ENCODE peak calls at places on chromosome 2, in four cellular contexts. One of them, this sample, is unnamed.

GRCh38 chr2:224691563-224691962 is 24.6 kb downstream of the CCDC195 start:
- DNase-seq in Peyer's patch: no peak
- DNase-seq in AG04449: no peak
- DNase-seq in K562: no peak
- DNase-seq in this sample: no peak

GRCh38 chr2:225980372-225980771 is 580.9 kb downstream of the NYAP2 start:
- DNase-seq in Peyer's patch: no peak
- DNase-seq in AG04449: no peak
- DNase-seq in K562: no peak
- DNase-seq in this sample: no peak

GRCh38 chr2:177733-178132 is 86.1 kb downstream of the SH3YL1 start:
- DNase-seq in Peyer's patch: no peak
- DNase-seq in AG04449: no peak
- DNase-seq in K562: no peak
- DNase-seq in this sample: no peak

GRCh38 chr2:7572460-7572859 is 655.2 kb downstream of the RNF144A start:
- DNase-seq in Peyer's patch: peak; percentile 46
- DNase-seq in AG04449: no peak
- DNase-seq in K562: no peak
- DNase-seq in this sample: no peak

GRCh38 chr2:75551434-75551833 is 9.3 kb downstream of the EVA1A start:
- DNase-seq in Peyer's patch: no peak
- DNase-seq in AG04449: no peak
- DNase-seq in K562: no peak
- DNase-seq in this sample: no peak

GRCh38 chr2:98487806-98488189 is 43.1 kb downstream of the INPP4A start:
- DNase-seq in Peyer's patch: peak; percentile 71
- DNase-seq in AG04449: no peak
- DNase-seq in K562: peak; percentile 50
- DNase-seq in this sample: peak; percentile 93

GRCh38 chr2:237262838-237263771 is 150.9 kb downstream of the COL6A3 start:
- DNase-seq in Peyer's patch: no peak
- DNase-seq in AG04449: peak; percentile 70
- DNase-seq in K562: no peak
- DNase-seq in this sample: no peak

GRCh38 chr2:191128911-191129304 is 21.9 kb downstream of the STAT4 start:
- DNase-seq in Peyer's patch: no peak
- DNase-seq in AG04449: no peak
- DNase-seq in K562: no peak
- DNase-seq in this sample: no peak

GRCh38 chr2:67923696-67924095 is 139.1 kb downstream of the C1D start:
- DNase-seq in Peyer's patch: no peak
- DNase-seq in AG04449: no peak
- DNase-seq in K562: no peak
- DNase-seq in this sample: no peak

GRCh38 chr2:43459455-43459854 is 136.4 kb downstream of the THADA start:
- DNase-seq in Peyer's patch: no peak
- DNase-seq in AG04449: no peak
- DNase-seq in K562: no peak
- DNase-seq in this sample: peak; percentile 38

GRCh38 chr2:72330673-72331072 is 183.0 kb upstream of the CYP26B1 start:
- DNase-seq in Peyer's patch: no peak
- DNase-seq in AG04449: no peak
- DNase-seq in K562: no peak
- DNase-seq in this sample: no peak

GRCh38 chr2:134372611-134373131 is 118.8 kb downstream of the MGAT5 start:
- DNase-seq in Peyer's patch: no peak
- DNase-seq in AG04449: no peak
- DNase-seq in K562: no peak
- DNase-seq in this sample: no peak

GRCh38 chr2:134290363-134290762 is 36.5 kb downstream of the MGAT5 start:
- DNase-seq in Peyer's patch: no peak
- DNase-seq in AG04449: no peak
- DNase-seq in K562: no peak
- DNase-seq in this sample: peak; percentile 77

GRCh38 chr2:223010641-223011040 is 41.3 kb upstream of the KCNE4 start:
- DNase-seq in Peyer's patch: no peak
- DNase-seq in AG04449: peak; percentile 91
- DNase-seq in K562: no peak
- DNase-seq in this sample: no peak

GRCh38 chr2:65357095-65357958 is 75.1 kb downstream of the SPRED2 start:
- DNase-seq in Peyer's patch: no peak
- DNase-seq in AG04449: no peak
- DNase-seq in K562: no peak
- DNase-seq in this sample: peak; percentile 27

GRCh38 chr2:153595939-153596338 is 117.4 kb upstream of the RPRM start:
- DNase-seq in Peyer's patch: no peak
- DNase-seq in AG04449: no peak
- DNase-seq in K562: no peak
- DNase-seq in this sample: peak; percentile 4

GRCh38 chr2:28751956-28752607 is 452 bp downstream of the PPP1CB start:
- DNase-seq in Peyer's patch: peak; percentile 64
- DNase-seq in AG04449: no peak
- DNase-seq in K562: peak; percentile 58
- DNase-seq in this sample: peak; percentile 43

GRCh38 chr2:240386321-240386720 is 49.1 kb upstream of the GPC1 start:
- DNase-seq in Peyer's patch: no peak
- DNase-seq in AG04449: no peak
- DNase-seq in K562: no peak
- DNase-seq in this sample: no peak

GRCh38 chr2:108323619-108324018 is 34.9 kb downstream of the SULT1C2 start:
- DNase-seq in Peyer's patch: no peak
- DNase-seq in AG04449: no peak
- DNase-seq in K562: no peak
- DNase-seq in this sample: no peak

GRCh38 chr2:160205511-160205910 is 5.4 kb upstream of the ITGB6 start:
- DNase-seq in Peyer's patch: peak; percentile 92
- DNase-seq in AG04449: no peak
- DNase-seq in K562: no peak
- DNase-seq in this sample: no peak

GRCh38 chr2:173793649-173794565 is 171.3 kb downstream of the SP3 start:
- DNase-seq in Peyer's patch: peak; percentile 58
- DNase-seq in AG04449: no peak
- DNase-seq in K562: no peak
- DNase-seq in this sample: no peak

GRCh38 chr2:27347641-27348040 is 8.9 kb downstream of the GTF3C2 start:
- DNase-seq in Peyer's patch: no peak
- DNase-seq in AG04449: no peak
- DNase-seq in K562: no peak
- DNase-seq in this sample: no peak

GRCh38 chr2:177666408-177666807 is 273.8 kb downstream of the AGPS start:
- DNase-seq in Peyer's patch: no peak
- DNase-seq in AG04449: no peak
- DNase-seq in K562: no peak
- DNase-seq in this sample: peak; percentile 13

GRCh38 chr2:177247693-177248262 is 16.7 kb downstream of the NFE2L2 start:
- DNase-seq in Peyer's patch: no peak
- DNase-seq in AG04449: no peak
- DNase-seq in K562: no peak
- DNase-seq in this sample: no peak

GRCh38 chr2:236874866-236875481 is 210.7 kb upstream of the COPS8 start:
- DNase-seq in Peyer's patch: no peak
- DNase-seq in AG04449: no peak
- DNase-seq in K562: no peak
- DNase-seq in this sample: no peak

GRCh38 chr2:1493361-1494126 is 80.3 kb downstream of the TPO start:
- DNase-seq in Peyer's patch: peak; percentile 54
- DNase-seq in AG04449: no peak
- DNase-seq in K562: no peak
- DNase-seq in this sample: no peak

GRCh38 chr2:467101-467500 is 179.2 kb upstream of the ALKAL2 start:
- DNase-seq in Peyer's patch: no peak
- DNase-seq in AG04449: no peak
- DNase-seq in K562: no peak
- DNase-seq in this sample: no peak

GRCh38 chr2:79369127-79369526 is 143.7 kb upstream of the CTNNA2 start:
- DNase-seq in Peyer's patch: no peak
- DNase-seq in AG04449: no peak
- DNase-seq in K562: no peak
- DNase-seq in this sample: no peak

DNA sequence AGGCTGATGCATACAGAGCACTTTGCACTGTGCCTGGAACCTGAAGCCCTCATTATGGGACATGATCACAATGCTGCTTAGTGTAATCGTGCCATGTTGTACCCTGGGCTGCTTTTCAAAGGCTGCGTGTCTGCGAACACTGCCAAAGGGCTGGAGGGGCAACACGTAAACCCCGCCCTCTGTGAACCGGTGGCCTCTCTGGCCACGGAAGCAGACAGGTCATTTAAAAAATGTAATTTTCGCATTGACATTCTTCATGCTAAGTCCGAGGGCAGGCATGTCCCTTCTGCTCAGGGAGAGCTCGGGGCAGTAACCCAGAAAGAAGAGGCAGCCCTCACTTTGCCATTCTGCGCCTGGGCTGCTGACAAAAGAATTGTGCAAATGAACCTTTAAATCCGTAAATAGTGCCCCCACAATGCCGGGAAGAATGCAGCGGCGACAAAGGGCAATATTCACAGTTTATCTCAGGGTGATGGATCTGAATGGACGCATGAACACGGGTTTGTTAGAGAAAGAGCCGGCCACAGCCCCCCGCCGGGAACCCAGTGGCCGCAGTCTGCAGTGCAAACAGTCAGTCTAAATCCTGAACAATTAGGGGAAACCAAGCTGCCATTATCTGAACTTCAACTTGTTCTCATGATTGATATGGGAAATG is 226.1 kb downstream of the MYCN start:
- DNase-seq in Peyer's patch: no peak
- DNase-seq in AG04449: no peak
- DNase-seq in K562: no peak
- DNase-seq in this sample: no peak
- H3K4me3 ChIP-seq in Peyer's patch: no peak overlapping the region
- H3K4me3 ChIP-seq in AG04449: no peak overlapping the region
- H3K4me3 ChIP-seq in K562: no peak overlapping the region
- H3K4me3 ChIP-seq in this sample: no peak overlapping the region

GRCh38 chr2:47539228-47539627 is 136.3 kb downstream of the MSH2 start:
- DNase-seq in Peyer's patch: no peak
- DNase-seq in AG04449: no peak
- DNase-seq in K562: peak; percentile 28
- DNase-seq in this sample: no peak
- TF ChIP-seq CTCF in Peyer's patch: no peak
- TF ChIP-seq CTCF in AG04449: no peak
- TF ChIP-seq CTCF in K562: peak; percentile 55
- TF ChIP-seq CTCF in this sample: no peak

GRCh38 chr2:230942920-230943896 is 18.2 kb upstream of the GPR55 start:
- DNase-seq in Peyer's patch: peak; percentile 68
- DNase-seq in AG04449: no peak
- DNase-seq in K562: no peak
- DNase-seq in this sample: peak; percentile 97
- H3K4me3 ChIP-seq in Peyer's patch: no peak overlapping the region
- H3K4me3 ChIP-seq in AG04449: no peak overlapping the region
- H3K4me3 ChIP-seq in K562: no peak overlapping the region
- H3K4me3 ChIP-seq in this sample: peak overlapping the region; percentile 66

DNA sequence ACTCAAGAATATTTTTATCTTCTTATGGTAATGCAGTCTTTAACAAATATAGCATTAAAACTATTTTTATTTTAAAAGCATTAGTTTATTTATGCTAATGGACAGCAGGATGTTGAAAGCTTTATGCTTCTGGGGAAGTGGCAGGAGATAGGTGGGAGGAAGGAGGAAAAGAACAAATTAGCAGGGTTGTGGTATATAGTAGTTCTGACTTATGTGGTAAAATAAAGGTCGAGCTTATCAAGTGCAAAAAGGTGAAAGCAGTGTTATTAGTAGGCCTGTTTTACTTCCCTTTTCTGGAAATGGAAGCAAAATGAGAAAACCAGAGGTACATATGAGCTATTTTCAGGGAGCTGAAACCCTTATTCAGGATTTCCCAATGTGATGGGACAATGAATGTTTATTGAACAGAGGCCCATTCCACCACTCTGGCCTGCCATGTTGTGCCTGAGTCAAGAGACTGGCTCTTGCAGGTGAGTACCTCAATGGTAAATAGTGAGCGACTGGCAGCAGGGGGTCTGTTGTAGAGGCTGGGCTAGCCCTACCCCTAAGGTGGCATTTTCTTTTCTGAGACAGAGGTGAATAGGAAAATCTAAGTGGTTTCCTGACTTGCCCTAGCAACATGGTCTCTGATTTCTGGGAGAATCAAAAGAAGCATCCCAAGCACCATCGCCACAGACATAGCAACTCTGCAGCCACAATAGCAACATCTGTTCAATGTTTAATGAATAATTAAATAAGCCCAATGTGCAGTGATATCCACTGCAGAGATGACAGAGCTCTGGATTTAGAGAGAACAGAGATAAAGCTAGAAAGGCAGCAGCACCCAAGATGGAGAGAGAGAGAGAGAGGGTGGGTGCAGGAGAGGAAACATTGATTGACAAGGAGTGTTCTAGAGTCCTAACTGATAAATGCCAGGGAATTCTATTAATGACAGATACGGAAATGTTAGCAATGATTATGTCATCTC is 119.7 kb downstream of the UPP2 start:
- DNase-seq in Peyer's patch: no peak
- DNase-seq in AG04449: no peak
- DNase-seq in K562: no peak
- DNase-seq in this sample: no peak
- TF ChIP-seq CTCF in Peyer's patch: no peak
- TF ChIP-seq CTCF in AG04449: no peak
- TF ChIP-seq CTCF in K562: no peak
- TF ChIP-seq CTCF in this sample: no peak

GRCh38 chr2:234754126-234754525 is 197.7 kb upstream of the SH3BP4 start:
- DNase-seq in Peyer's patch: no peak
- DNase-seq in AG04449: no peak
- DNase-seq in K562: no peak
- DNase-seq in this sample: no peak

GRCh38 chr2:234747833-234748559 is 203.8 kb upstream of the SH3BP4 start:
- DNase-seq in Peyer's patch: no peak
- DNase-seq in AG04449: no peak
- DNase-seq in K562: no peak
- DNase-seq in this sample: no peak

GRCh38 chr2:234751275-234751938 is 200.4 kb upstream of the SH3BP4 start:
- DNase-seq in Peyer's patch: no peak
- DNase-seq in AG04449: no peak
- DNase-seq in K562: no peak
- DNase-seq in this sample: no peak

GRCh38 chr2:234753701-234754100 is 198.1 kb upstream of the SH3BP4 start:
- DNase-seq in Peyer's patch: no peak
- DNase-seq in AG04449: no peak
- DNase-seq in K562: no peak
- DNase-seq in this sample: no peak
- H3K4me3 ChIP-seq in Peyer's patch: no peak overlapping the region
- H3K4me3 ChIP-seq in AG04449: no peak overlapping the region
- H3K4me3 ChIP-seq in K562: no peak overlapping the region
- H3K4me3 ChIP-seq in this sample: no peak overlapping the region